ENCODE peak calls at places on chromosome 1, in seven cellular contexts. One of them, this sample, is unnamed.

GRCh38 chr1:45974541-45975269 is 157.7 kb downstream of the PIK3R3 start:
- DNase-seq in IMR-90: peak
- DNase-seq in NCI-H1105 treated with DMSO at 0.1 percent for 48 hours: peak
- DNase-seq in HuH-7.5: no peak
- DNase-seq in stimulated activated CD4-positive, alpha-beta T cell treated with anti-CD3 and anti-CD28 coated beads, Interleukin-4, amount 100 ng/mL, for 4 hours: no peak
- DNase-seq in substantia nigra: no peak
- DNase-seq in iPS-NIHi11: no peak
- DNase-seq in this sample: no peak

GRCh38 chr1:167582064-167582463 is 28.5 kb upstream of the CREG1 start:
- DNase-seq in IMR-90: no peak
- DNase-seq in NCI-H1105 treated with DMSO at 0.1 percent for 48 hours: no peak
- DNase-seq in HuH-7.5: no peak
- DNase-seq in stimulated activated CD4-positive, alpha-beta T cell treated with anti-CD3 and anti-CD28 coated beads, Interleukin-4, amount 100 ng/mL, for 4 hours: no peak
- DNase-seq in substantia nigra: no peak
- DNase-seq in iPS-NIHi11: no peak
- DNase-seq in this sample: no peak

GRCh38 chr1:97158704-97159103 is 437.1 kb downstream of the PTBP2 start:
- DNase-seq in IMR-90: no peak
- DNase-seq in NCI-H1105 treated with DMSO at 0.1 percent for 48 hours: no peak
- DNase-seq in HuH-7.5: no peak
- DNase-seq in stimulated activated CD4-positive, alpha-beta T cell treated with anti-CD3 and anti-CD28 coated beads, Interleukin-4, amount 100 ng/mL, for 4 hours: no peak
- DNase-seq in substantia nigra: no peak
- DNase-seq in iPS-NIHi11: no peak
- DNase-seq in this sample: no peak

GRCh38 chr1:47656719-47657685 is 219.2 kb downstream of the FOXD2 start:
- DNase-seq in IMR-90: peak
- DNase-seq in NCI-H1105 treated with DMSO at 0.1 percent for 48 hours: no peak
- DNase-seq in HuH-7.5: no peak
- DNase-seq in stimulated activated CD4-positive, alpha-beta T cell treated with anti-CD3 and anti-CD28 coated beads, Interleukin-4, amount 100 ng/mL, for 4 hours: no peak
- DNase-seq in substantia nigra: no peak
- DNase-seq in iPS-NIHi11: no peak
- DNase-seq in this sample: no peak

GRCh38 chr1:228335406-228336307 is 71.0 kb downstream of the TRIM11 start:
- DNase-seq in IMR-90: no peak
- DNase-seq in NCI-H1105 treated with DMSO at 0.1 percent for 48 hours: no peak
- DNase-seq in HuH-7.5: no peak
- DNase-seq in stimulated activated CD4-positive, alpha-beta T cell treated with anti-CD3 and anti-CD28 coated beads, Interleukin-4, amount 100 ng/mL, for 4 hours: no peak
- DNase-seq in substantia nigra: no peak
- DNase-seq in iPS-NIHi11: no peak
- DNase-seq in this sample: no peak

GRCh38 chr1:27418326-27418761 is 25.9 kb downstream of the GPR3 start:
- DNase-seq in IMR-90: peak
- DNase-seq in NCI-H1105 treated with DMSO at 0.1 percent for 48 hours: no peak
- DNase-seq in HuH-7.5: no peak
- DNase-seq in stimulated activated CD4-positive, alpha-beta T cell treated with anti-CD3 and anti-CD28 coated beads, Interleukin-4, amount 100 ng/mL, for 4 hours: peak
- DNase-seq in substantia nigra: peak
- DNase-seq in iPS-NIHi11: no peak
- DNase-seq in this sample: no peak

GRCh38 chr1:73161418-73161817 is 879.1 kb upstream of the NEGR1 start:
- DNase-seq in IMR-90: no peak
- DNase-seq in NCI-H1105 treated with DMSO at 0.1 percent for 48 hours: no peak
- DNase-seq in HuH-7.5: no peak
- DNase-seq in stimulated activated CD4-positive, alpha-beta T cell treated with anti-CD3 and anti-CD28 coated beads, Interleukin-4, amount 100 ng/mL, for 4 hours: no peak
- DNase-seq in substantia nigra: no peak
- DNase-seq in iPS-NIHi11: no peak
- DNase-seq in this sample: no peak

GRCh38 chr1:4346141-4346540 is 308.3 kb upstream of the AJAP1 start:
- DNase-seq in IMR-90: no peak
- DNase-seq in NCI-H1105 treated with DMSO at 0.1 percent for 48 hours: no peak
- DNase-seq in HuH-7.5: no peak
- DNase-seq in stimulated activated CD4-positive, alpha-beta T cell treated with anti-CD3 and anti-CD28 coated beads, Interleukin-4, amount 100 ng/mL, for 4 hours: no peak
- DNase-seq in substantia nigra: no peak
- DNase-seq in iPS-NIHi11: no peak
- DNase-seq in this sample: no peak

GRCh38 chr1:42937141-42937696 is 21.4 kb downstream of the SLC2A1 start:
- DNase-seq in IMR-90: peak
- DNase-seq in NCI-H1105 treated with DMSO at 0.1 percent for 48 hours: no peak
- DNase-seq in HuH-7.5: no peak
- DNase-seq in stimulated activated CD4-positive, alpha-beta T cell treated with anti-CD3 and anti-CD28 coated beads, Interleukin-4, amount 100 ng/mL, for 4 hours: no peak
- DNase-seq in substantia nigra: no peak
- DNase-seq in iPS-NIHi11: no peak
- DNase-seq in this sample: no peak

GRCh38 chr1:203581841-203582240 is 44.8 kb upstream of the ATP2B4 start:
- DNase-seq in IMR-90: no peak
- DNase-seq in NCI-H1105 treated with DMSO at 0.1 percent for 48 hours: no peak
- DNase-seq in HuH-7.5: no peak
- DNase-seq in stimulated activated CD4-positive, alpha-beta T cell treated with anti-CD3 and anti-CD28 coated beads, Interleukin-4, amount 100 ng/mL, for 4 hours: no peak
- DNase-seq in substantia nigra: no peak
- DNase-seq in iPS-NIHi11: no peak
- DNase-seq in this sample: no peak

GRCh38 chr1:60598055-60598910 is 484.1 kb upstream of the NFIA start:
- DNase-seq in IMR-90: no peak
- DNase-seq in NCI-H1105 treated with DMSO at 0.1 percent for 48 hours: no peak
- DNase-seq in HuH-7.5: no peak
- DNase-seq in stimulated activated CD4-positive, alpha-beta T cell treated with anti-CD3 and anti-CD28 coated beads, Interleukin-4, amount 100 ng/mL, for 4 hours: no peak
- DNase-seq in substantia nigra: no peak
- DNase-seq in iPS-NIHi11: no peak
- DNase-seq in this sample: no peak

GRCh38 chr1:99554727-99555126 is 91.2 kb upstream of the PALMD start:
- DNase-seq in IMR-90: no peak
- DNase-seq in NCI-H1105 treated with DMSO at 0.1 percent for 48 hours: no peak
- DNase-seq in HuH-7.5: no peak
- DNase-seq in stimulated activated CD4-positive, alpha-beta T cell treated with anti-CD3 and anti-CD28 coated beads, Interleukin-4, amount 100 ng/mL, for 4 hours: no peak
- DNase-seq in substantia nigra: no peak
- DNase-seq in iPS-NIHi11: no peak
- DNase-seq in this sample: no peak

GRCh38 chr1:24415910-24416665 is 486 bp downstream of the NIPAL3 start:
- DNase-seq in IMR-90: peak
- DNase-seq in NCI-H1105 treated with DMSO at 0.1 percent for 48 hours: peak
- DNase-seq in HuH-7.5: no peak
- DNase-seq in stimulated activated CD4-positive, alpha-beta T cell treated with anti-CD3 and anti-CD28 coated beads, Interleukin-4, amount 100 ng/mL, for 4 hours: no peak
- DNase-seq in substantia nigra: no peak
- DNase-seq in iPS-NIHi11: no peak
- DNase-seq in this sample: no peak

GRCh38 chr1:186595969-186596368 is 84.3 kb downstream of the PTGS2 start:
- DNase-seq in IMR-90: peak
- DNase-seq in NCI-H1105 treated with DMSO at 0.1 percent for 48 hours: no peak
- DNase-seq in HuH-7.5: no peak
- DNase-seq in stimulated activated CD4-positive, alpha-beta T cell treated with anti-CD3 and anti-CD28 coated beads, Interleukin-4, amount 100 ng/mL, for 4 hours: no peak
- DNase-seq in substantia nigra: no peak
- DNase-seq in iPS-NIHi11: no peak
- DNase-seq in this sample: no peak

GRCh38 chr1:186499571-186499970 is 38.7 kb upstream of the PDC start:
- DNase-seq in IMR-90: no peak
- DNase-seq in NCI-H1105 treated with DMSO at 0.1 percent for 48 hours: no peak
- DNase-seq in HuH-7.5: no peak
- DNase-seq in stimulated activated CD4-positive, alpha-beta T cell treated with anti-CD3 and anti-CD28 coated beads, Interleukin-4, amount 100 ng/mL, for 4 hours: no peak
- DNase-seq in substantia nigra: no peak
- DNase-seq in iPS-NIHi11: no peak
- DNase-seq in this sample: no peak

GRCh38 chr1:245045087-245045881 is 109.5 kb upstream of the KIF26B start:
- DNase-seq in IMR-90: peak
- DNase-seq in NCI-H1105 treated with DMSO at 0.1 percent for 48 hours: no peak
- DNase-seq in HuH-7.5: peak
- DNase-seq in stimulated activated CD4-positive, alpha-beta T cell treated with anti-CD3 and anti-CD28 coated beads, Interleukin-4, amount 100 ng/mL, for 4 hours: no peak
- DNase-seq in substantia nigra: no peak
- DNase-seq in iPS-NIHi11: peak
- DNase-seq in this sample: no peak

GRCh38 chr1:16630661-16631247 is 17.4 kb upstream of the NBPF1 start:
- DNase-seq in IMR-90: no peak
- DNase-seq in NCI-H1105 treated with DMSO at 0.1 percent for 48 hours: no peak
- DNase-seq in HuH-7.5: no peak
- DNase-seq in stimulated activated CD4-positive, alpha-beta T cell treated with anti-CD3 and anti-CD28 coated beads, Interleukin-4, amount 100 ng/mL, for 4 hours: no peak
- DNase-seq in substantia nigra: no peak
- DNase-seq in iPS-NIHi11: peak
- DNase-seq in this sample: no peak

GRCh38 chr1:62870148-62870547 is 86.2 kb downstream of the ATG4C start:
- DNase-seq in IMR-90: peak
- DNase-seq in NCI-H1105 treated with DMSO at 0.1 percent for 48 hours: no peak
- DNase-seq in HuH-7.5: no peak
- DNase-seq in stimulated activated CD4-positive, alpha-beta T cell treated with anti-CD3 and anti-CD28 coated beads, Interleukin-4, amount 100 ng/mL, for 4 hours: no peak
- DNase-seq in substantia nigra: no peak
- DNase-seq in iPS-NIHi11: no peak
- DNase-seq in this sample: no peak

GRCh38 chr1:27966402-27967105 is 6.8 kb downstream of the XKR8 start:
- DNase-seq in IMR-90: no peak
- DNase-seq in NCI-H1105 treated with DMSO at 0.1 percent for 48 hours: no peak
- DNase-seq in HuH-7.5: no peak
- DNase-seq in stimulated activated CD4-positive, alpha-beta T cell treated with anti-CD3 and anti-CD28 coated beads, Interleukin-4, amount 100 ng/mL, for 4 hours: no peak
- DNase-seq in substantia nigra: no peak
- DNase-seq in iPS-NIHi11: no peak
- DNase-seq in this sample: no peak

GRCh38 chr1:226589008-226589733 is 40.6 kb downstream of the STUM start:
- DNase-seq in IMR-90: no peak
- DNase-seq in NCI-H1105 treated with DMSO at 0.1 percent for 48 hours: no peak
- DNase-seq in HuH-7.5: no peak
- DNase-seq in stimulated activated CD4-positive, alpha-beta T cell treated with anti-CD3 and anti-CD28 coated beads, Interleukin-4, amount 100 ng/mL, for 4 hours: no peak
- DNase-seq in substantia nigra: no peak
- DNase-seq in iPS-NIHi11: no peak
- DNase-seq in this sample: no peak

GRCh38 chr1:41400235-41400634 is 39.0 kb downstream of the FOXO6 start:
- DNase-seq in IMR-90: no peak
- DNase-seq in NCI-H1105 treated with DMSO at 0.1 percent for 48 hours: no peak
- DNase-seq in HuH-7.5: no peak
- DNase-seq in stimulated activated CD4-positive, alpha-beta T cell treated with anti-CD3 and anti-CD28 coated beads, Interleukin-4, amount 100 ng/mL, for 4 hours: no peak
- DNase-seq in substantia nigra: no peak
- DNase-seq in iPS-NIHi11: no peak
- DNase-seq in this sample: no peak

GRCh38 chr1:203467550-203467921 is 8.1 kb upstream of the PRELP start:
- DNase-seq in IMR-90: no peak
- DNase-seq in NCI-H1105 treated with DMSO at 0.1 percent for 48 hours: no peak
- DNase-seq in HuH-7.5: no peak
- DNase-seq in stimulated activated CD4-positive, alpha-beta T cell treated with anti-CD3 and anti-CD28 coated beads, Interleukin-4, amount 100 ng/mL, for 4 hours: no peak
- DNase-seq in substantia nigra: no peak
- DNase-seq in iPS-NIHi11: no peak
- DNase-seq in this sample: no peak

GRCh38 chr1:243525085-243525487 is 269.2 kb downstream of the SDCCAG8 start:
- DNase-seq in IMR-90: peak
- DNase-seq in NCI-H1105 treated with DMSO at 0.1 percent for 48 hours: no peak
- DNase-seq in HuH-7.5: no peak
- DNase-seq in stimulated activated CD4-positive, alpha-beta T cell treated with anti-CD3 and anti-CD28 coated beads, Interleukin-4, amount 100 ng/mL, for 4 hours: no peak
- DNase-seq in substantia nigra: no peak
- DNase-seq in iPS-NIHi11: no peak
- DNase-seq in this sample: no peak

GRCh38 chr1:109271458-109271857 is 11.5 kb downstream of the PSRC1 start:
- DNase-seq in IMR-90: no peak
- DNase-seq in NCI-H1105 treated with DMSO at 0.1 percent for 48 hours: no peak
- DNase-seq in HuH-7.5: no peak
- DNase-seq in stimulated activated CD4-positive, alpha-beta T cell treated with anti-CD3 and anti-CD28 coated beads, Interleukin-4, amount 100 ng/mL, for 4 hours: no peak
- DNase-seq in substantia nigra: no peak
- DNase-seq in iPS-NIHi11: no peak
- DNase-seq in this sample: no peak

GRCh38 chr1:210201671-210202070 is 30.9 kb upstream of the SERTAD4 start:
- DNase-seq in IMR-90: peak
- DNase-seq in NCI-H1105 treated with DMSO at 0.1 percent for 48 hours: no peak
- DNase-seq in HuH-7.5: no peak
- DNase-seq in stimulated activated CD4-positive, alpha-beta T cell treated with anti-CD3 and anti-CD28 coated beads, Interleukin-4, amount 100 ng/mL, for 4 hours: no peak
- DNase-seq in substantia nigra: no peak
- DNase-seq in iPS-NIHi11: no peak
- DNase-seq in this sample: no peak

GRCh38 chr1:21539933-21540332 is 30.7 kb downstream of the ALPL start:
- DNase-seq in IMR-90: no peak
- DNase-seq in NCI-H1105 treated with DMSO at 0.1 percent for 48 hours: no peak
- DNase-seq in HuH-7.5: no peak
- DNase-seq in stimulated activated CD4-positive, alpha-beta T cell treated with anti-CD3 and anti-CD28 coated beads, Interleukin-4, amount 100 ng/mL, for 4 hours: no peak
- DNase-seq in substantia nigra: no peak
- DNase-seq in iPS-NIHi11: peak
- DNase-seq in this sample: peak

GRCh38 chr1:89047734-89048133 is 17.3 kb downstream of the GBP1 start:
- DNase-seq in IMR-90: peak
- DNase-seq in NCI-H1105 treated with DMSO at 0.1 percent for 48 hours: no peak
- DNase-seq in HuH-7.5: no peak
- DNase-seq in stimulated activated CD4-positive, alpha-beta T cell treated with anti-CD3 and anti-CD28 coated beads, Interleukin-4, amount 100 ng/mL, for 4 hours: no peak
- DNase-seq in substantia nigra: no peak
- DNase-seq in iPS-NIHi11: no peak
- DNase-seq in this sample: no peak

GRCh38 chr1:198201956-198202784 is 45.4 kb downstream of the NEK7 start:
- DNase-seq in IMR-90: no peak
- DNase-seq in NCI-H1105 treated with DMSO at 0.1 percent for 48 hours: no peak
- DNase-seq in HuH-7.5: no peak
- DNase-seq in stimulated activated CD4-positive, alpha-beta T cell treated with anti-CD3 and anti-CD28 coated beads, Interleukin-4, amount 100 ng/mL, for 4 hours: no peak
- DNase-seq in substantia nigra: no peak
- DNase-seq in iPS-NIHi11: no peak
- DNase-seq in this sample: no peak

GRCh38 chr1:207565546-207566468 is 69.8 kb downstream of the CR1 start:
- DNase-seq in IMR-90: no peak
- DNase-seq in NCI-H1105 treated with DMSO at 0.1 percent for 48 hours: peak
- DNase-seq in HuH-7.5: no peak
- DNase-seq in stimulated activated CD4-positive, alpha-beta T cell treated with anti-CD3 and anti-CD28 coated beads, Interleukin-4, amount 100 ng/mL, for 4 hours: no peak
- DNase-seq in substantia nigra: peak
- DNase-seq in iPS-NIHi11: peak
- DNase-seq in this sample: no peak

GRCh38 chr1:216368249-216368648 is 55.0 kb downstream of the USH2A start:
- DNase-seq in IMR-90: no peak
- DNase-seq in NCI-H1105 treated with DMSO at 0.1 percent for 48 hours: no peak
- DNase-seq in HuH-7.5: no peak
- DNase-seq in stimulated activated CD4-positive, alpha-beta T cell treated with anti-CD3 and anti-CD28 coated beads, Interleukin-4, amount 100 ng/mL, for 4 hours: no peak
- DNase-seq in substantia nigra: no peak
- DNase-seq in iPS-NIHi11: no peak
- DNase-seq in this sample: no peak

GRCh38 chr1:19405761-19406481 is 79.4 kb downstream of the CAPZB start:
- DNase-seq in IMR-90: peak
- DNase-seq in NCI-H1105 treated with DMSO at 0.1 percent for 48 hours: peak
- DNase-seq in HuH-7.5: no peak
- DNase-seq in stimulated activated CD4-positive, alpha-beta T cell treated with anti-CD3 and anti-CD28 coated beads, Interleukin-4, amount 100 ng/mL, for 4 hours: no peak
- DNase-seq in substantia nigra: no peak
- DNase-seq in iPS-NIHi11: no peak
- DNase-seq in this sample: no peak

GRCh38 chr1:232884262-232884661 is 66.1 kb upstream of the NTPCR start:
- DNase-seq in IMR-90: peak
- DNase-seq in NCI-H1105 treated with DMSO at 0.1 percent for 48 hours: no peak
- DNase-seq in HuH-7.5: no peak
- DNase-seq in stimulated activated CD4-positive, alpha-beta T cell treated with anti-CD3 and anti-CD28 coated beads, Interleukin-4, amount 100 ng/mL, for 4 hours: no peak
- DNase-seq in substantia nigra: no peak
- DNase-seq in iPS-NIHi11: no peak
- DNase-seq in this sample: no peak

GRCh38 chr1:148166558-148167492 is 14.7 kb upstream of the NBPF11 start:
- DNase-seq in IMR-90: no peak
- DNase-seq in NCI-H1105 treated with DMSO at 0.1 percent for 48 hours: peak
- DNase-seq in HuH-7.5: no peak
- DNase-seq in stimulated activated CD4-positive, alpha-beta T cell treated with anti-CD3 and anti-CD28 coated beads, Interleukin-4, amount 100 ng/mL, for 4 hours: no peak
- DNase-seq in substantia nigra: no peak
- DNase-seq in iPS-NIHi11: peak
- DNase-seq in this sample: no peak

GRCh38 chr1:910881-911721 is 12.6 kb upstream of the SAMD11 start:
- DNase-seq in IMR-90: peak
- DNase-seq in NCI-H1105 treated with DMSO at 0.1 percent for 48 hours: no peak
- DNase-seq in HuH-7.5: peak
- DNase-seq in stimulated activated CD4-positive, alpha-beta T cell treated with anti-CD3 and anti-CD28 coated beads, Interleukin-4, amount 100 ng/mL, for 4 hours: no peak
- DNase-seq in substantia nigra: no peak
- DNase-seq in iPS-NIHi11: no peak
- DNase-seq in this sample: no peak

GRCh38 chr1:147772540-147772939 is 12.1 kb upstream of the GJA5 start:
- DNase-seq in IMR-90: no peak
- DNase-seq in NCI-H1105 treated with DMSO at 0.1 percent for 48 hours: no peak
- DNase-seq in HuH-7.5: no peak
- DNase-seq in stimulated activated CD4-positive, alpha-beta T cell treated with anti-CD3 and anti-CD28 coated beads, Interleukin-4, amount 100 ng/mL, for 4 hours: no peak
- DNase-seq in substantia nigra: no peak
- DNase-seq in iPS-NIHi11: no peak
- DNase-seq in this sample: no peak

GRCh38 chr1:181010789-181011188 is 11.9 kb downstream of the STX6 start:
- DNase-seq in IMR-90: peak
- DNase-seq in NCI-H1105 treated with DMSO at 0.1 percent for 48 hours: no peak
- DNase-seq in HuH-7.5: no peak
- DNase-seq in stimulated activated CD4-positive, alpha-beta T cell treated with anti-CD3 and anti-CD28 coated beads, Interleukin-4, amount 100 ng/mL, for 4 hours: no peak
- DNase-seq in substantia nigra: no peak
- DNase-seq in iPS-NIHi11: no peak
- DNase-seq in this sample: no peak

This sample was measured in HEK293T.